ENCODE peak calls at places on chromosomes 7 and 10, in five cellular contexts. One of them, this sample, is unnamed.

GRCh38 chr7:102101111-102101551 is 185.5 kb upstream of the SH2B2 start:
- DNase-seq in PC-3: peak
- DNase-seq in neural progenitor cell: no peak
- DNase-seq in SK-N-SH: no peak
- DNase-seq in HCT116: no peak
- DNase-seq in this sample: no peak

GRCh38 chr10:20890009-20890408 is 7.1 kb downstream of the NEBL start:
- DNase-seq in PC-3: no peak
- DNase-seq in neural progenitor cell: no peak
- DNase-seq in SK-N-SH: no peak
- DNase-seq in HCT116: no peak
- DNase-seq in this sample: no peak

GRCh38 chr10:13535346-13535745 is 6.5 kb upstream of the BEND7 start:
- DNase-seq in PC-3: no peak
- DNase-seq in neural progenitor cell: no peak
- DNase-seq in SK-N-SH: no peak
- DNase-seq in HCT116: no peak
- DNase-seq in this sample: no peak

GRCh38 chr10:86367339-86367951 is 850 bp upstream of the GRID1 start:
- DNase-seq in PC-3: no peak
- DNase-seq in neural progenitor cell: peak
- DNase-seq in SK-N-SH: peak
- DNase-seq in HCT116: no peak
- DNase-seq in this sample: peak

GRCh38 chr7:65955718-65956117 is 26.3 kb downstream of the GUSB start:
- DNase-seq in PC-3: no peak
- DNase-seq in neural progenitor cell: no peak
- DNase-seq in SK-N-SH: no peak
- DNase-seq in HCT116: no peak
- DNase-seq in this sample: no peak

GRCh38 chr10:25176421-25176968 is 1.7 kb downstream of the GPR158 start:
- DNase-seq in PC-3: no peak
- DNase-seq in neural progenitor cell: peak
- DNase-seq in SK-N-SH: peak
- DNase-seq in HCT116: no peak
- DNase-seq in this sample: peak

GRCh38 chr7:112665709-112666108 is 124.5 kb downstream of the TMEM168 start:
- DNase-seq in PC-3: no peak
- DNase-seq in neural progenitor cell: peak
- DNase-seq in SK-N-SH: peak
- DNase-seq in HCT116: no peak
- DNase-seq in this sample: peak

GRCh38 chr7:151404216-151405011 is 5.4 kb downstream of the WDR86 start:
- DNase-seq in PC-3: no peak
- DNase-seq in neural progenitor cell: no peak
- DNase-seq in SK-N-SH: peak
- DNase-seq in HCT116: peak
- DNase-seq in this sample: peak

GRCh38 chr7:108875139-108875538 is 305.5 kb downstream of the DNAJB9 start:
- DNase-seq in PC-3: peak
- DNase-seq in neural progenitor cell: no peak
- DNase-seq in SK-N-SH: peak
- DNase-seq in HCT116: peak
- DNase-seq in this sample: no peak

GRCh38 chr10:12949248-12949647 is 52.3 kb downstream of the CCDC3 start:
- DNase-seq in PC-3: no peak
- DNase-seq in neural progenitor cell: no peak
- DNase-seq in SK-N-SH: no peak
- DNase-seq in HCT116: peak
- DNase-seq in this sample: no peak

GRCh38 chr10:4647138-4647785 is 178.7 kb upstream of the AKR1E2 start:
- DNase-seq in PC-3: no peak
- DNase-seq in neural progenitor cell: no peak
- DNase-seq in SK-N-SH: no peak
- DNase-seq in HCT116: no peak
- DNase-seq in this sample: peak
- H2AFZ ChIP-seq in PC-3: no peak
- H2AFZ ChIP-seq in neural progenitor cell: no peak
- H2AFZ ChIP-seq in SK-N-SH: no peak
- H2AFZ ChIP-seq in HCT116: no peak
- H2AFZ ChIP-seq in this sample: no peak

GRCh38 chr7:128883622-128884549 is 21.2 kb downstream of the ATP6V1F start:
- DNase-seq in PC-3: peak
- DNase-seq in neural progenitor cell: peak
- DNase-seq in SK-N-SH: peak
- DNase-seq in HCT116: peak
- DNase-seq in this sample: peak
- H3K9ac ChIP-seq in PC-3: no peak
- H3K9ac ChIP-seq in neural progenitor cell: no peak
- H3K9ac ChIP-seq in SK-N-SH: no peak
- H3K9ac ChIP-seq in HCT116: no peak
- H3K9ac ChIP-seq in this sample: no peak

DNA sequence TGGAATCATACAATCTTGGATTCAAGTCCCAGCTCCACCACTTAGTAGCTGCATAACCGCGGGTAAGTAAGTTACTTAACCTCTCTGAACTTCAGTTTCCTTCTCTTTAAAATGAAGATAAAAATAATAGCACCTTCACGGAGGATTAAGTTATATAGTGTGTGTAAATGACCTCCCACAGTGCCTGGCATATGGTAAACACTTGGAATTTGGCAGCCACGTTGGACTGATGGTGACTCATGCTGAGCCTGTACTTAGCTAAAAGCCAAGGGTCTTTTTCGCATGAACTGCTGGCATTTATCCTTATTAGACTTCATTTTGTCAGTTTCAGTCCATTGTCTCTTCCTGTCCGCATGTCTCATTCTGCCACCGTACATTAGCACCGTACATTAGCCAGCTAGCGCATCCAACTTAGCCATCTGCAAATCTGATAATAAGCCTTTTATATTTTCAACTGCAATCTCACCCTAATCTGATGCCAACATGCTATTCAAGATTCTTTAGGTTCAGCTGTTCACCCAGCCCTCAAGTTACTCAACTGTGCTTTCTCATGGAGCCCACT is 11.2 kb downstream of the SLC13A4 start:
- DNase-seq in PC-3: peak
- DNase-seq in neural progenitor cell: no peak
- DNase-seq in SK-N-SH: peak
- DNase-seq in HCT116: no peak
- DNase-seq in this sample: peak
- TF ChIP-seq EZH2phosphoT487 in PC-3: no peak
- TF ChIP-seq EZH2phosphoT487 in neural progenitor cell: no peak
- TF ChIP-seq EZH2phosphoT487 in SK-N-SH: no peak
- TF ChIP-seq EZH2phosphoT487 in HCT116: no peak
- TF ChIP-seq EZH2phosphoT487 in this sample: no peak

DNA sequence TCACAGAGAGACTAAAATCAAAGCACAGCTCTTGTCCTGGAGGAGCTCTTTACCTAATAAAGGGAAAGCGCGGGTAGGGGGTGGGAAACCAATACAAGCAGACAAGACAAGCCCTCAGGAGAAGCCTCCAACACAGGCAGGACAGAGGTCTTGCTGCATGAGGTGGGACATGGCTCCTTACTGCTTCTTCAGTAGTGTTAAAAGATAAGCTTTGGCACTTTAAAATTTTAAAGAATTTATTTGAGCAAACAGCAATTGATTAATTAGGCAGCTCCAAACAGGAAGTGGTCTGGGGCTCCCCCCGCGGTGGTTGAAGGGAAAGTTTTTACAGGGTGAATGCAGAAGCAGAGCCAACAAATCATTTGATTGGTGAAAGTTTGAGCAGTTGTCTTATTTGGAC is 50.3 kb upstream of the MACC1 start:
- DNase-seq in PC-3: no peak
- DNase-seq in neural progenitor cell: peak
- DNase-seq in SK-N-SH: no peak
- DNase-seq in HCT116: no peak
- DNase-seq in this sample: no peak
- H2AFZ ChIP-seq in PC-3: no peak
- H2AFZ ChIP-seq in neural progenitor cell: peak
- H2AFZ ChIP-seq in SK-N-SH: no peak
- H2AFZ ChIP-seq in HCT116: no peak
- H2AFZ ChIP-seq in this sample: no peak

GRCh38 chr7:154927624-154928125 is 75.2 kb downstream of the PAXIP1 start:
- DNase-seq in PC-3: peak
- DNase-seq in neural progenitor cell: peak
- DNase-seq in SK-N-SH: peak
- DNase-seq in HCT116: peak
- DNase-seq in this sample: peak

GRCh38 chr7:154931906-154932305 is 71.0 kb downstream of the PAXIP1 start:
- DNase-seq in PC-3: peak
- DNase-seq in neural progenitor cell: no peak
- DNase-seq in SK-N-SH: no peak
- DNase-seq in HCT116: no peak
- DNase-seq in this sample: peak

GRCh38 chr7:154928136-154929005 is 74.6 kb downstream of the PAXIP1 start:
- DNase-seq in PC-3: peak
- DNase-seq in neural progenitor cell: no peak
- DNase-seq in SK-N-SH: peak
- DNase-seq in HCT116: peak
- DNase-seq in this sample: peak

GRCh38 chr7:154929006-154929726 is 73.8 kb downstream of the PAXIP1 start:
- DNase-seq in PC-3: peak
- DNase-seq in neural progenitor cell: no peak
- DNase-seq in SK-N-SH: no peak
- DNase-seq in HCT116: no peak
- DNase-seq in this sample: no peak
- H3K9ac ChIP-seq in PC-3: peak
- H3K9ac ChIP-seq in neural progenitor cell: no peak
- H3K9ac ChIP-seq in SK-N-SH: peak
- H3K9ac ChIP-seq in HCT116: peak
- H3K9ac ChIP-seq in this sample: peak

This sample was measured in GM23248.